ENCODE peak calls at places on chromosome 22, in five cellular contexts. J is stimulated activated CD4-positive, alpha-beta T cell treated with anti-CD3 and anti-CD28 coated beads, Interleukin-4, amount 100 ng/mL, for 24 hours; Y is mucosa of gallbladder; R is HEK293T; S is stimulated activated CD8-positive, alpha-beta memory T cell treated with anti-CD3 and anti-CD28 coated beads, Interleukin-7, amount 100 ng/mL, for 1 hour. D is an unnamed sample.

GRCh38 chr22:41848468-41848867 is 15.6 kb downstream of the SREBF2 start:
- DNase-seq in Y (no peak), S (no peak), R (no peak), J (no peak), D (no peak)

GRCh38 chr22:20380486-20380885 is 13.5 kb upstream of the ZNF74 start:
- DNase-seq in S (no peak), J (no peak), R (no peak), Y (no peak), D (no peak)

GRCh38 chr22:39353346-39353745 is 3.6 kb downstream of the SYNGR1 start:
- DNase-seq in Y (no peak), S (no peak), J (no peak), R (no peak), D (no peak)

GRCh38 chr22:23896166-23896522 is 2.0 kb downstream of the MIF start:
- DNase-seq in R (no peak), S (no peak), Y (no peak), J (no peak), D (no peak)

GRCh38 chr22:37726240-37726887 is 29.5 kb downstream of the TRIOBP start:
- DNase-seq in S (no peak), R (no peak), J (no peak), Y (no peak), D (no peak)

GRCh38 chr22:26464312-26464711 is 19.3 kb downstream of the HPS4 start:
- DNase-seq in J (no peak), R (no peak), S (no peak), Y (no peak), D (no peak)

GRCh38 chr22:21642584-21643448 is 714 bp downstream of the SDF2L1 start:
- DNase-seq in J (peak; percentile 72), Y (peak; percentile 48), S (no peak), R (peak; percentile 75), D (no peak)

GRCh38 chr22:35838849-35839646 is 121.4 kb downstream of the APOL5 start:
- DNase-seq in Y (no peak), J (no peak), S (no peak), R (peak; percentile 31), D (no peak)

GRCh38 chr22:17842386-17842785 is 68.1 kb upstream of the BID start:
- DNase-seq in Y (peak; percentile 31), R (no peak), J (peak; percentile 31), S (peak; percentile 2), D (no peak)

GRCh38 chr22:20131593-20131855 is at the start of gene ZDHHC8:
- DNase-seq in R (peak; percentile 60), J (peak; percentile 44), Y (no peak), S (peak; percentile 20), D (peak; percentile 47)

GRCh38 chr22:26851125-26851524 is 193.7 kb downstream of the MIAT start:
- DNase-seq in J (no peak), S (no peak), R (no peak), Y (peak; percentile 4), D (no peak)

GRCh38 chr22:18081416-18081815 is 3.6 kb downstream of the PEX26 start:
- DNase-seq in J (no peak), S (no peak), R (no peak), Y (no peak), D (no peak)

GRCh38 chr22:20315337-20316216 is 4.3 kb downstream of the DGCR6L start:
- DNase-seq in Y (no peak), R (no peak), J (peak; percentile 3), S (no peak), D (no peak)

GRCh38 chr22:46867106-46867505 is 104.7 kb downstream of the TBC1D22A start:
- DNase-seq in J (no peak), S (no peak), Y (no peak), R (no peak), D (no peak)

GRCh38 chr22:32531955-32532818 is 57.6 kb downstream of the FBXO7 start:
- DNase-seq in Y (peak; percentile 84), S (no peak), R (no peak), J (no peak), D (no peak)

GRCh38 chr22:23791737-23792645 is 5.2 kb downstream of the SMARCB1 start:
- DNase-seq in J (no peak), R (no peak), S (no peak), Y (no peak), D (no peak)

GRCh38 chr22:19196841-19197612 is 18.5 kb upstream of the SLC25A1 start:
- DNase-seq in J (no peak), S (no peak), Y (no peak), R (no peak), D (no peak)

GRCh38 chr22:23542933-23543332 is 37.2 kb downstream of the IGLL1 start:
- DNase-seq in R (no peak), J (no peak), Y (no peak), S (no peak), D (no peak)

GRCh38 chr22:24474221-24474620 is 20.9 kb upstream of the UPB1 start:
- DNase-seq in S (no peak), R (no peak), J (no peak), Y (no peak), D (no peak)

D was measured in activated gamma-delta T cell.